ENCODE peak calls at places on chromosomes 16 and 17, in eight cellular contexts. H is body of pancreas; C is heart right ventricle; P is stomach; B is left ventricle myocardium inferior; L is CD4-positive, alpha-beta memory T cell; F is pancreas; A is OCI-LY7. M is an unnamed sample.

GRCh38 chr17:30541802-30542201 is 64.6 kb downstream of the GOSR1 start:
- DNase-seq in H (no peak), B (no peak), P (no peak), L (no peak), A (no peak), F (no peak), C (no peak), M (no peak)

GRCh38 chr16:80993293-80993691 is 13.4 kb downstream of the CMC2 start:
- DNase-seq in B (no peak), P (peak; percentile 47), F (no peak), H (no peak), A (no peak), C (no peak), L (no peak), M (no peak)

GRCh38 chr17:53721101-53721500 is 101.6 kb upstream of the KIF2B start:
- DNase-seq in A (no peak), L (no peak), H (no peak), B (no peak), F (no peak), C (no peak), P (no peak), M (no peak)

GRCh38 chr17:47872019-47872650 is 21.2 kb upstream of the SP6 start:
- DNase-seq in C (no peak), A (no peak), F (no peak), P (no peak), B (no peak), H (no peak), L (no peak), M (no peak)

GRCh38 chr17:43418441-43419374 is 19.9 kb downstream of the ARL4D start:
- DNase-seq in B (peak; percentile 38), L (no peak), A (no peak), P (no peak), C (peak; percentile 42), F (no peak), H (peak; percentile 24), M (no peak)

GRCh38 chr17:12081720-12082119 is 61.0 kb downstream of the MAP2K4 start:
- DNase-seq in L (no peak), B (no peak), F (no peak), C (no peak), P (no peak), H (peak; percentile 30), A (no peak), M (no peak)

GRCh38 chr17:76034433-76035185 is 7.5 kb upstream of the EVPL start:
- DNase-seq in C (no peak), P (no peak), H (no peak), A (no peak), L (no peak), B (no peak), F (no peak), M (no peak)

GRCh38 chr16:30368122-30368791 is 2.0 kb downstream of the TBC1D10B start:
- DNase-seq in C (no peak), B (no peak), A (no peak), L (no peak), P (no peak), H (no peak), F (peak; percentile 24), M (no peak)

GRCh38 chr17:47253541-47254402 is at the start of gene ITGB3:
- DNase-seq in H (peak; percentile 76), F (peak; percentile 70), A (peak; percentile 81), L (peak; percentile 58), B (peak; percentile 82), P (peak; percentile 74), C (peak; percentile 82), M (no peak)

GRCh38 chr17:56592487-56593072 is 919 bp upstream of the NOG start:
- DNase-seq in L (peak; percentile 60), A (peak; percentile 44), C (peak; percentile 67), P (peak; percentile 64), B (peak; percentile 58), F (peak; percentile 55), H (peak; percentile 62), M (no peak)

GRCh38 chr17:915416-916201 is 64.0 kb downstream of the NXN start:
- DNase-seq in C (peak; percentile 30), P (no peak), L (no peak), B (no peak), H (no peak), A (no peak), F (no peak), M (no peak)

GRCh38 chr16:56571525-56571924 is 6.7 kb downstream of the MT4 start:
- DNase-seq in B (no peak), P (no peak), H (no peak), A (no peak), F (no peak), L (no peak), C (no peak), M (no peak)

GRCh38 chr17:39191750-39192510 is 5.5 kb downstream of the CACNB1 start:
- DNase-seq in L (no peak), P (no peak), A (no peak), B (no peak), H (no peak), C (no peak), F (no peak), M (no peak)

GRCh38 chr17:45013021-45013997 is 38.1 kb downstream of the DCAKD start:
- DNase-seq in P (no peak), H (peak; percentile 40), F (no peak), A (no peak), B (peak; percentile 44), C (peak; percentile 36), L (no peak), M (no peak)

GRCh38 chr16:70778901-70779309 is 22.1 kb downstream of the VAC14 start:
- DNase-seq in A (no peak), P (no peak), F (peak; percentile 40), B (peak; percentile 49), L (no peak), C (peak; percentile 49), H (peak; percentile 42), M (no peak)

DNA sequence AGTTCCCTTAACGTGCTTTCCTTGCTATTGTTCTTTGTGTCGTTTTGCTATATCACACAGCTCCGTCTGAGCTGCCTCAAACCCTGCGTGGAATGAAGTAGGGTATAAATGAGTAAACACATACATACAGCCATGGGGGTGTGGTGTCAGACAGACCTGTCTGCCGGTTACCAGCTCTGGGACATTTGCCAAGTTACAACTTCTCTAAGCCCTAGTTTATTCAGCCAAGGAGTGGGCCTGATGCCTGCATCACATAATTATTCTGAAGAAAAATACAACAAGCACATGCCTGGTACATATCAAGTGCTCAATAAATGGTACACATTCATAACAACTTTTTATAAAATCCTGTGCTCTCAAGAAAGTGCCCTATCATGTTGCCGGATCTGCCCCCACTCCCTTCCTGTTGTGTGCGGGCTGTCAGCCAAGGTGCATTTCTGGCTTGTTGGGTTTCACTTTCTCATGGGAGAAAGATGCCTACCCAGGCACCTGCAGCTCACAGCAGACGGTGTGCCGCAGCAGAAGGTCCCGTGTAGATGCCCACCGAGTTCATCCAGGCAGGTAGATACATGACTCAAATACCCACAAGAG is 30.5 kb downstream of the SMPD3 start:
- DNase-seq in L (peak; percentile 87), B (no peak), A (peak; percentile 56), C (peak; percentile 23), H (peak; percentile 90), P (peak; percentile 91), F (peak; percentile 70), M (no peak)
- H3K27ac ChIP-seq in L (peak overlapping the region; percentile 45), B (no peak overlapping the region), A (no peak overlapping the region), C (no peak overlapping the region), H (peak overlapping the region; percentile 89), P (peak overlapping the region; percentile 95), F (peak overlapping the region; percentile 79), M (no peak overlapping the region)

GRCh38 chr16:2826591-2827480 is 3.3 kb upstream of the ZG16B start:
- DNase-seq in H (no peak), L (no peak), C (no peak), F (no peak), A (no peak), P (no peak), B (no peak), M (no peak)

GRCh38 chr16:2827831-2828520 is 2.1 kb upstream of the ZG16B start:
- DNase-seq in C (no peak), B (no peak), L (no peak), A (no peak), H (no peak), P (no peak), F (no peak), M (no peak)

GRCh38 chr16:2828521-2828840 is 1.6 kb upstream of the ZG16B start:
- DNase-seq in L (no peak), B (no peak), F (no peak), P (no peak), C (no peak), H (no peak), A (no peak), M (no peak)

GRCh38 chr16:2828876-2829430 is 1.1 kb upstream of the ZG16B start:
- DNase-seq in C (no peak), F (no peak), P (no peak), A (no peak), B (no peak), L (no peak), H (no peak), M (no peak)

DNA sequence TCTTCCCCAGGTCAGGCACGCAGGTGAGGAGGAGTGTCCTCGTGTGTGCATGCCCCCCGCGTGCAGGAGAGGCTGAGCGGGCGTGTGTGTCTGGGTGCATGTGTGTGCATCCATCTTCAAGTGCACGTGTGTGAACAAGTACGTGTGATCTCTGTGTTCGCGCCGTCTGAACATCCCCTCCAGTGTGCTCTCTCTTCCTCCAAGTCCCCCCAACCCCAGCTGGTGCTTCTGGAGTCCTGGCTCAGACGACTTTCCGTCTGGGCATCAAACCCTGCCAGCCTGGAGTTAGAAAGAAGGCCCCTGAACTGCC is 2.7 kb upstream of the ZG16B start:
- DNase-seq in F (no peak), L (no peak), H (no peak), A (no peak), B (no peak), P (no peak), C (no peak), M (no peak)
- H3K27ac ChIP-seq in F (no peak overlapping the region), L (no peak overlapping the region), H (no peak overlapping the region), A (no peak overlapping the region), B (no peak overlapping the region), P (no peak overlapping the region), C (no peak overlapping the region), M (no peak overlapping the region)

DNA sequence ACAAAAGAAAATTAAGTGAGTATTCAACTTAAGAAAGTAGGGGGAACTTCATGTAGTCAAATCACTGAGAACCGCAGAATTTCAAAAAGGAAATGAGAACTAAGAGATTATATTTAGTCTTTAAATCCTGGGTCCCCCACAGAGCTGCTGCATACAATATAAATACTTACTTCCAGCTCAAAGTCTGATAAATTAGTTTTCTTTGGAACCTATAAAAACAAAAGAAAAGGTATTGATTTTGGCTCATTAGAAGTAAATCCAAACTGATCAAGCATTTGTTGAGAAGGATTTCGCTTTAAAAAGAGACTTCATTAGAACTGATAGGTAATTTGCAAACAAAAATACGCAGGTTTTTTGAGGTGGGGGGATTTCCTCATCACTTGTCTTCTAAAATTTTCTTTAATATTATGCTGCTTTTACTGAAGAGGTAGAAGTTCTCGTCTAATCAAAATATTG is 21.9 kb downstream of the PARN start:
- DNase-seq in C (no peak), P (no peak), A (peak; percentile 64), B (no peak), L (no peak), F (no peak), H (no peak), M (no peak)
- H3K27ac ChIP-seq in C (no peak overlapping the region), P (no peak overlapping the region), A (peak overlapping the region; percentile 96), B (no peak overlapping the region), L (no peak overlapping the region), F (no peak overlapping the region), H (no peak overlapping the region), M (no peak overlapping the region)

DNA sequence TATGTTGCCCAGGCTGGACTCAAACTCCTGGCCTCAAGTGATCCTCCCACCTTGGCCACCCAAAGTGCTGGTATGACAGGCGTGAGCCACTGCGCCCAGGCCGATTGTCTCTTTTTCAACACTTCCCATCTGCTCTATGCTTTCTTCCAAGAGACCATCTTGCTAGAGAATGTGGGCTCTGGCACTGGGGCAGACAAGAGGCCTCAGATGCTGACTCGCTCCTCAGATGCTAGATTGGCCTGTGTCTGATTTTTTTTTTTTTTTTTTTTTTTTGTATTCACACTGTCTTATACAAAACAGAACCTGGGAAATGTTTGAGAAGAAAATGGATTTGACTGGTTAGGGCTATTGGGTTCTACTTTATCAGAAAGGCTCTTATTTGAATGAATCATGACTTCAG is 58.2 kb downstream of the CYB5D2 start:
- DNase-seq in P (no peak), C (no peak), B (no peak), L (no peak), A (no peak), H (no peak), F (no peak), M (no peak)
- H3K27ac ChIP-seq in P (no peak overlapping the region), C (no peak overlapping the region), B (no peak overlapping the region), L (no peak overlapping the region), A (no peak overlapping the region), H (no peak overlapping the region), F (no peak overlapping the region), M (no peak overlapping the region)

M was measured in caudate nucleus.